ENCODE peak calls at places on chromosomes 7 and 10, in six cellular contexts. G, D, P, B, T and O are unnamed samples.
A peak's percentile ranks its signal among the peaks of the same experiment; 100 is the strongest.

GRCh38 chr10:118981946-118982345 is 47.6 kb upstream of the NANOS1 start:
- DNase-seq in G (no peak), D (no peak), P (no peak), B (no peak), T (no peak), O (no peak)

GRCh38 chr7:83148776-83149175 is 13.9 kb downstream of the PCLO start:
- DNase-seq in G (no peak), D (peak; percentile 28), P (no peak), B (no peak), T (peak; percentile 66), O (no peak)

GRCh38 chr7:86598721-86599120 is 45.0 kb upstream of the GRM3 start:
- DNase-seq in G (no peak), D (no peak), P (no peak), B (no peak), T (no peak), O (no peak)

GRCh38 chr7:87474046-87474445 is 1.4 kb downstream of the ABCB4 start:
- DNase-seq in G (no peak), D (no peak), P (no peak), B (no peak), T (no peak), O (no peak)

GRCh38 chr10:14564268-14564744 is 210.4 kb downstream of the FAM107B start:
- DNase-seq in G (no peak), D (no peak), P (no peak), B (no peak), T (no peak), O (no peak)

GRCh38 chr7:120792091-120792860 is 65.7 kb downstream of the TSPAN12 start:
- DNase-seq in G (peak; percentile 81), D (peak; percentile 57), P (peak; percentile 79), B (peak; percentile 85), T (peak; percentile 78), O (peak; percentile 35)

GRCh38 chr7:152674860-152675760 is 831 bp downstream of the XRCC2 start:
- DNase-seq in G (no peak), D (no peak), P (no peak), B (no peak), T (peak; percentile 18), O (no peak)

GRCh38 chr7:154861589-154861988 is 141.3 kb downstream of the PAXIP1 start:
- DNase-seq in G (no peak), D (no peak), P (no peak), B (no peak), T (no peak), O (no peak)

GRCh38 chr10:124339951-124340760 is 78.6 kb downstream of the OAT start:
- DNase-seq in G (no peak), D (peak; percentile 98), P (no peak), B (no peak), T (peak; percentile 94), O (no peak)

GRCh38 chr10:131345691-131346090 is 34.2 kb upstream of the TCERG1L start:
- DNase-seq in G (no peak), D (no peak), P (no peak), B (no peak), T (no peak), O (no peak)

GRCh38 chr7:69732203-69732602 is 133.9 kb downstream of the AUTS2 start:
- DNase-seq in G (peak; percentile 29), D (no peak), P (no peak), B (no peak), T (peak; percentile 6), O (no peak)

GRCh38 chr10:84205049-84205852 is 10.9 kb downstream of the CDHR1 start:
- DNase-seq in G (peak; percentile 80), D (peak; percentile 59), P (peak; percentile 54), B (no peak), T (peak; percentile 54), O (peak; percentile 24)

GRCh38 chr10:74202356-74202755 is 51.3 kb downstream of the ADK start:
- DNase-seq in G (no peak), D (no peak), P (no peak), B (no peak), T (no peak), O (no peak)

GRCh38 chr7:21059069-21059468 is 272.4 kb upstream of the SP8 start:
- DNase-seq in G (no peak), D (no peak), P (no peak), B (no peak), T (no peak), O (no peak)

GRCh38 chr7:55060690-55061414 is 42.0 kb downstream of the EGFR start:
- DNase-seq in G (no peak), D (no peak), P (no peak), B (no peak), T (peak; percentile 87), O (no peak)

GRCh38 chr10:51879238-51879637 is 179.8 kb upstream of the CSTF2T start:
- DNase-seq in G (no peak), D (peak; percentile 99), P (no peak), B (no peak), T (peak; percentile 100), O (peak; percentile 12)

GRCh38 chr10:92573091-92573797 is 649 bp downstream of the IDE start:
- DNase-seq in G (peak; percentile 35), D (no peak), P (no peak), B (no peak), T (peak; percentile 61), O (no peak)

GRCh38 chr7:6258440-6259182 is 13.8 kb downstream of the CYTH3 start:
- DNase-seq in G (no peak), D (peak; percentile 80), P (no peak), B (no peak), T (peak; percentile 97), O (no peak)

GRCh38 chr10:30999084-30999712 is 32.5 kb downstream of the ZNF438 start:
- DNase-seq in G (no peak), D (peak; percentile 27), P (no peak), B (no peak), T (peak; percentile 72), O (no peak)

GRCh38 chr7:157807510-157807909 is 470.7 kb downstream of the DNAJB6 start:
- DNase-seq in G (no peak), D (peak; percentile 86), P (no peak), B (peak; percentile 33), T (no peak), O (no peak)

GRCh38 chr7:44313621-44314031 is 11.8 kb downstream of the CAMK2B start:
- DNase-seq in G (no peak), D (no peak), P (no peak), B (no peak), T (no peak), O (no peak)

GRCh38 chr10:31320179-31320597 is 1.2 kb downstream of the ZEB1 start:
- DNase-seq in G (no peak), D (no peak), P (peak; percentile 50), B (peak; percentile 70), T (peak; percentile 56), O (no peak)

GRCh38 chr10:116848032-116848911 is 1.0 kb upstream of the ENO4 start:
- DNase-seq in G (no peak), D (no peak), P (no peak), B (no peak), T (no peak), O (peak; percentile 60)

GRCh38 chr10:17643339-17643754 is 604 bp upstream of the STAM start:
- DNase-seq in G (no peak), D (peak; percentile 80), P (peak; percentile 58), B (peak; percentile 86), T (peak; percentile 93), O (no peak)

GRCh38 chr7:150515248-150515647 is 576 bp downstream of the GIMAP7 start:
- DNase-seq in G (no peak), D (no peak), P (no peak), B (no peak), T (no peak), O (no peak)
- H3K4me3 ChIP-seq in G (peak overlapping the region; percentile 32), D (no peak overlapping the region), P (peak overlapping the region; percentile 60), B (peak overlapping the region; percentile 61), T (no peak overlapping the region), O (peak overlapping the region; percentile 67)

GRCh38 chr7:50449881-50450690 is at the start of gene FIGNL1:
- DNase-seq in G (peak; percentile 82), D (peak; percentile 53), P (peak; percentile 85), B (peak; percentile 93), T (peak; percentile 68), O (peak; percentile 68)

GRCh38 chr7:50448823-50449222 is 1.3 kb downstream of the FIGNL1 start:
- DNase-seq in G (no peak), D (no peak), P (no peak), B (no peak), T (no peak), O (no peak)

GRCh38 chr7:50446542-50446960 is 3.6 kb downstream of the FIGNL1 start:
- DNase-seq in G (no peak), D (peak; percentile 39), P (no peak), B (no peak), T (peak; percentile 91), O (no peak)

GRCh38 chr7:50449501-50449880 is 659 bp downstream of the FIGNL1 start:
- DNase-seq in G (no peak), D (no peak), P (no peak), B (no peak), T (no peak), O (no peak)

DNA sequence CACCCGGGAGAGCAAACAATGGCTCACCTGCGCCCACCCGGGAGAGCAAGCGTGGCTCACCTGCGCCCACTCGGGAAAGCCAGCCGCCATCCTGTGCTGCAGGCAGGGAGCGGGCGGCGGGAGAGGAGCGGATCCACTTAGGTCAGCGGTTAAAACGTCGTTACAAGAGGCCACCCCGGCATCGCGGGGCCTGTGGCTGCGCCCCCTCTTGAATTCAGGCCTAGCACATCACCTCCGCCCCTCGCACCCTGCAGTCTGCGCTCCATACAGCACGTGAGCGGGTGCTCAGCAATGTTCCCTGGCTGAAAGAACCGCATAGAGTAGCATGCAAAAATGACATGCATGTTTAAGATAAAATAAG is 521 bp upstream of the FIGNL1 start:
- DNase-seq in G (no peak), D (no peak), P (peak; percentile 31), B (peak; percentile 70), T (no peak), O (no peak)
- TF ChIP-seq CTCF in G (no peak), D (no peak), P (no peak), B (no peak), T (no peak), O (no peak)

GRCh38 chr10:13526952-13527863 is 1.6 kb downstream of the BEND7 start:
- DNase-seq in G (no peak), D (peak; percentile 39), P (no peak), B (no peak), T (peak; percentile 57), O (no peak)

GRCh38 chr10:13528875-13529713 is at the start of gene BEND7:
- DNase-seq in G (peak; percentile 23), D (no peak), P (peak; percentile 67), B (peak; percentile 74), T (no peak), O (no peak)

GRCh38 chr10:13527864-13528137 is 1.0 kb downstream of the BEND7 start:
- DNase-seq in G (no peak), D (no peak), P (no peak), B (no peak), T (no peak), O (no peak)

GRCh38 chr10:13528138-13528874 is 508 bp downstream of the BEND7 start:
- DNase-seq in G (peak; percentile 25), D (no peak), P (peak; percentile 23), B (peak; percentile 69), T (no peak), O (no peak)

DNA sequence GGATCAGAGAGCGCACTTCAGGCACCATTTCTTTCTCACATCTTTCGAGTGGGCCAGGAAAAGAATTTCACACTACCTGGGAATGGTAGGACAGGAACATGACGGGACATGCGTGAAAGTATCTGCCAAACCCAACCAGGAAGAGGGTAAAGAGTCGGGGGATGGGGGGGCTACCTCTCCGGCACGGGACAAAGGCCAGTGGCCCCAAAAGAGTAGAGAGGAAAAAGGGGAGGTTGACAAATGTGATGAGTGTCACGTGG is 830 bp upstream of the BEND7 start:
- DNase-seq in G (no peak), D (no peak), P (no peak), B (no peak), T (no peak), O (no peak)
- H3K4me3 ChIP-seq in G (peak overlapping the region; percentile 35), D (peak overlapping the region; percentile 45), P (peak overlapping the region; percentile 55), B (peak overlapping the region; percentile 51), T (no peak overlapping the region), O (no peak overlapping the region)

GRCh38 chr7:125059861-125060456 is 130.3 kb upstream of the POT1 start:
- DNase-seq in G (no peak), D (no peak), P (no peak), B (no peak), T (peak; percentile 44), O (no peak)
- TF ChIP-seq CTCF in G (no peak), D (no peak), P (peak; percentile 37), B (peak; percentile 42), T (peak; percentile 33), O (no peak)